ENCODE peak calls at places on chromosomes 4 and X, in five cellular contexts. Q is CD4-positive, alpha-beta memory T cell; D is cardiac muscle cell; G is lung; V is H7. Y is an unnamed sample. For H3K27me3, the result is how much of the 10 kb centered on the place peaks cover.

GRCh38 chr4:42278709-42279324 is 118.5 kb upstream of the SHISA3 start:
- DNase-seq in Q (no peak), D (no peak), G (no peak), V (no peak), Y (no peak)

GRCh38 chrX:100643212-100643611 is 787 bp upstream of the SRPX2 start:
- DNase-seq in Q (no peak), D (no peak), G (no peak), V (no peak), Y (no peak)

GRCh38 chrX:107576841-107577240 is 51.5 kb upstream of the PRPS1 start:
- DNase-seq in Q (no peak), D (no peak), G (no peak), V (no peak), Y (no peak)

GRCh38 chrX:118240359-118240758 is 105.5 kb upstream of the WDR44 start:
- DNase-seq in Q (no peak), D (no peak), G (no peak), V (no peak), Y (no peak)

GRCh38 chr4:185237185-185237584 is 27.8 kb downstream of the SNX25 start:
- DNase-seq in Q (no peak), D (no peak), G (no peak), V (no peak), Y (no peak)

GRCh38 chrX:131746491-131746968 is 202.7 kb downstream of the OR13H1 start:
- DNase-seq in Q (peak), D (no peak), G (peak), V (peak), Y (no peak)

GRCh38 chr4:184448828-184449227 is 25.5 kb downstream of the IRF2 start:
- DNase-seq in Q (peak), D (no peak), G (peak), V (no peak), Y (peak)

GRCh38 chr4:137572163-137572562 is 39.9 kb upstream of the PCDH18 start:
- DNase-seq in Q (no peak), D (no peak), G (no peak), V (no peak), Y (no peak)

GRCh38 chrX:153772608-153773217 is 8.1 kb upstream of the SRPK3 start:
- DNase-seq in Q (no peak), D (no peak), G (no peak), V (peak), Y (no peak)

GRCh38 chr4:8886625-8887406 is 15.2 kb upstream of the HMX1 start:
- DNase-seq in Q (no peak), D (no peak), G (no peak), V (peak), Y (no peak)

GRCh38 chr4:8879574-8879973 is 7.9 kb upstream of the HMX1 start:
- DNase-seq in Q (no peak), D (no peak), G (no peak), V (no peak), Y (no peak)

GRCh38 chr4:8877780-8878040 is 6.1 kb upstream of the HMX1 start:
- DNase-seq in Q (no peak), D (no peak), G (no peak), V (peak), Y (no peak)

GRCh38 chr4:8880851-8881250 is 9.2 kb upstream of the HMX1 start:
- DNase-seq in Q (no peak), D (no peak), G (no peak), V (no peak), Y (no peak)

DNA sequence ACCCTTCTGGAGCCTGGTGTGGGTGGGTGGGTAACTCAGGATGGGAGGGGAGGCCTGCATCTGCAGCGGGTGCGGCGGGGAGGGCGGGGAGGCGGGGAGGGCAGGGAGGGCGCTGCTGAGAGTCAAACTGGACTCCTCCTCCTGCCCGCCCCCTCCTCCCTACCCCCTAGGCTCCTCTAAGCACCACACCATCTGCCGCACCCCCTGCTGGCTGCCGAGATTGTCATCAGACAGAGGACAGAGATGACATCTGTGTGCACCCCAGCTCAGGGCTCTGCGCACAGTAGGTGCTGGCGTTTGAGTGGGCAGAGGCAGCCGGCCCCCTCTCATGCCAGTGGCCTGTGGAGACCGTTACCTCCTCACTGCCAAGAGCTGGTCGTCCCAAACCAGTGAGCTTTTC is 10.6 kb upstream of the HMX1 start:
- DNase-seq in Q (no peak), D (no peak), G (no peak), V (peak), Y (no peak)
- H3K27me3 ChIP-seq in Q (under half), D (half or more), G (under half), V (under half), Y (under half)

GRCh38 chr4:71186257-71186565 is 152.6 kb upstream of the SLC4A4 start:
- DNase-seq in Q (no peak), D (no peak), G (no peak), V (no peak), Y (no peak)
- H3K4me3 ChIP-seq in Q (peak), D (peak), G (peak), V (peak), Y (peak)

DNA sequence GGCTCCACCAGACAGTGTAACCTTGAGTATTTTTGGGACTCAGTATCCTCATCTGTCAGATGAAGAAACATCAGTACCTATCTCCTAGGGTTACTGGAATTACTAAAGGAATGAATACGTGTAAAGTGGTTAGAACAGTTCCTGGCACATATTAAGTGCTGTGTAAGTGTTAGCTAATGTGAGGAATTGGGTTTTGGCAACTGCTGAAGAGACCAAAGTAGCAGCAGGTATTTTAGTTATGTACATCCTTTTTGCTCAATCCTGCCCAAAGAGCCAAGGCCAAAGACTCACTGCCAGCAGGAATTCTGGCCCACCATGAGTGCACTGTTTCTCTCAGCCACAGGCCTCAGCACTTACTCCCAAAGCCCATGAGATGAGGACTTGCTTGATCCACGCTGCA is 16.7 kb upstream of the MCF2 start:
- DNase-seq in Q (no peak), D (no peak), G (no peak), V (no peak), Y (no peak)
- H3K27me3 ChIP-seq in Q (under half), D (under half), G (under half), V (under half), Y (under half)

GRCh38 chr4:113978105-113978504 is 1.3 kb downstream of the ARSJ start:
- DNase-seq in Q (no peak), D (no peak), G (no peak), V (no peak), Y (no peak)
- H3K4me3 ChIP-seq in Q (no peak), D (no peak), G (peak), V (peak), Y (no peak)

GRCh38 chrX:112108145-112108544 is 25.6 kb upstream of the TRPC5 start:
- DNase-seq in Q (no peak), D (no peak), G (no peak), V (no peak), Y (no peak)

DNA sequence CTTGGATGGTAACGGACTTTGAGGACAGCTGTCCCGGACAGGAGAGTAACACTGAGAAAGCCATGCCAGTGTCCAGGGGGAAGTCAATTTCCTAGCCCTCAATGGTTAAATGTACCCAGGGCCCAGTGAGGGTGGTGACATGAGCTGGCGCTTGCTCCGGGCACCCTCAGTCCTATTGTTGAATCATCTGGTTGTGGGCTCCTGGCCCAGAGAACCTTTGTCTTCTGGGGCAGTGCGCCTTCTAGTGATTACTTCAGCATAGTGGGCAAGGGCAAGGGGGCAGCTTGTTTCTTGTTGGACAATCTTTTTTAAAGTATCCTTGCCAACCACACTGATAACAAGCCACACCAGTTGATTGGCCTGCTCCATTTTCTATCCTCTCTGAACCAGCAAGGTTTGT is 30.9 kb upstream of the TRPC5 start:
- DNase-seq in Q (no peak), D (no peak), G (no peak), V (no peak), Y (no peak)
- H3K27me3 ChIP-seq in Q (under half), D (under half), G (under half), V (under half), Y (under half)

GRCh38 chrX:150567645-150568319 is 639 bp upstream of the MTM1 start:
- DNase-seq in Q (no peak), D (no peak), G (no peak), V (no peak), Y (no peak)
- H3K4me3 ChIP-seq in Q (no peak), D (no peak), G (no peak), V (no peak), Y (no peak)

GRCh38 chr4:3878678-3879077 is 112.5 kb downstream of the ADRA2C start:
- DNase-seq in Q (no peak), D (no peak), G (no peak), V (peak), Y (no peak)
- H3K27me3 ChIP-seq in Q (under half), D (under half), G (under half), V (under half), Y (under half)

DNA sequence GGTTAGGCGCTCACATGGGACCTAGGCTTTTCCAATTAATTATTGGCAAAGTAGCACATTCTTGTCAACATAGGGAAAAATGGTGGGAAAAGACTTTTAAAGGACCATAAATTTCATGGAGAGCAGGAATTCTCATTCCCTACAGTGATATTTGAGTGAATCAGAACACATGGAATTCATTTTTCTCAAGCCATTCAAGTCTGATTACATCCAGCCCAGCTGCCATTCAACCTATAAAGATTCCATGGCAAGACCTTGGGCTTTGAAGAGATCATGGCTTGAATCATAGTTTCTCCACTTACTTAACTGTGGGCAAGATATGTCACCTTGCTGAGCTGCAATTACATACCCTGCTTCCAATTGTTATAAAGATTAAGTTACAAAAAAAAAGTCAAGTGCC is 150.3 kb downstream of the SOWAHB start:
- DNase-seq in Q (no peak), D (no peak), G (no peak), V (no peak), Y (no peak)
- H3K4me3 ChIP-seq in Q (no peak), D (no peak), G (no peak), V (no peak), Y (no peak)

Y was measured in small intestine.